ENCODE peak calls at places on chromosomes 1 and 21, in four cellular contexts. O, S, K and W are unnamed samples.

GRCh38 chr1:212587304-212588136 is 21.0 kb upstream of the ATF3 start:
- DNase-seq in O (no peak), S (no peak), K (no peak), W (no peak)

GRCh38 chr21:42570841-42571387 is 57.3 kb downstream of the SLC37A1 start:
- DNase-seq in O (no peak), S (peak; percentile 75), K (no peak), W (no peak)

GRCh38 chr1:207754942-207755689 is 3.3 kb downstream of the CD46 start:
- DNase-seq in O (no peak), S (no peak), K (no peak), W (no peak)

GRCh38 chr1:54810144-54810942 is 9.2 kb upstream of the TTC22 start:
- DNase-seq in O (peak; percentile 75), S (peak; percentile 93), K (peak; percentile 42), W (peak; percentile 92)

GRCh38 chr1:31934706-31935629 is 3.2 kb downstream of the PTP4A2 start:
- DNase-seq in O (no peak), S (no peak), K (no peak), W (no peak)

GRCh38 chr1:171844381-171844780 is 3.1 kb downstream of the DNM3 start:
- DNase-seq in O (no peak), S (no peak), K (no peak), W (no peak)

GRCh38 chr21:46404306-46404705 is 54.4 kb upstream of the DIP2A start:
- DNase-seq in O (no peak), S (no peak), K (no peak), W (no peak)

GRCh38 chr1:92755541-92756351 is 29.2 kb downstream of the EVI5 start:
- DNase-seq in O (no peak), S (no peak), K (no peak), W (no peak)

GRCh38 chr1:223714849-223715709 is 2.7 kb downstream of the CAPN2 start:
- DNase-seq in O (no peak), S (no peak), K (no peak), W (no peak)

GRCh38 chr1:235328271-235329138 is at the start of gene GGPS1:
- DNase-seq in O (peak; percentile 38), S (peak; percentile 92), K (peak; percentile 100), W (peak; percentile 95)

GRCh38 chr21:31908106-31909031 is 35.5 kb downstream of the HUNK start:
- DNase-seq in O (peak; percentile 82), S (no peak), K (peak; percentile 74), W (no peak)

GRCh38 chr1:235902638-235903542 is 36.2 kb upstream of the LYST start:
- DNase-seq in O (no peak), S (no peak), K (no peak), W (no peak)

GRCh38 chr1:226629896-226630550 is 81.5 kb downstream of the STUM start:
- DNase-seq in O (no peak), S (no peak), K (no peak), W (no peak)

GRCh38 chr1:91173379-91173890 is 151.6 kb upstream of the ZNF644 start:
- DNase-seq in O (no peak), S (no peak), K (no peak), W (no peak)

GRCh38 chr1:18299441-18300338 is 181.0 kb upstream of the KLHDC7A start:
- DNase-seq in O (no peak), S (peak; percentile 73), K (peak; percentile 13), W (peak; percentile 62)

GRCh38 chr1:115183158-115183557 is 93.9 kb upstream of the TSPAN2 start:
- DNase-seq in O (no peak), S (no peak), K (no peak), W (peak; percentile 74)

GRCh38 chr1:235253219-235253640 is 74.7 kb downstream of the ARID4B start:
- DNase-seq in O (no peak), S (peak; percentile 50), K (peak; percentile 66), W (peak; percentile 25)

GRCh38 chr1:230822092-230822581 is 46.2 kb downstream of the C1orf198 start:
- DNase-seq in O (no peak), S (no peak), K (no peak), W (peak; percentile 11)

GRCh38 chr1:2479618-2480017 is 3.5 kb downstream of the PLCH2 start:
- DNase-seq in O (no peak), S (no peak), K (no peak), W (no peak)

GRCh38 chr1:45870500-45870899 is 67.1 kb downstream of the MAST2 start:
- DNase-seq in O (no peak), S (no peak), K (no peak), W (no peak)

GRCh38 chr1:236608930-236609726 is 4.8 kb upstream of the HEATR1 start:
- DNase-seq in O (peak; percentile 31), S (peak; percentile 66), K (peak; percentile 43), W (peak; percentile 75)

GRCh38 chr1:204408074-204408507 is 3.5 kb downstream of the PPP1R15B start:
- DNase-seq in O (no peak), S (peak; percentile 33), K (no peak), W (peak; percentile 41)

GRCh38 chr1:158248122-158248521 is 6.1 kb upstream of the CD1A start:
- DNase-seq in O (no peak), S (no peak), K (no peak), W (no peak)

GRCh38 chr21:42039911-42040351 is 29.8 kb upstream of the ZBTB21 start:
- DNase-seq in O (no peak), S (no peak), K (no peak), W (no peak)

GRCh38 chr1:162020145-162020544 is 3.5 kb downstream of the OLFML2B start:
- DNase-seq in O (no peak), S (no peak), K (no peak), W (no peak)

GRCh38 chr1:5980314-5981008 is 11.8 kb downstream of the NPHP4 start:
- DNase-seq in O (no peak), S (peak; percentile 84), K (no peak), W (peak; percentile 66)

GRCh38 chr1:25710583-25711347 is 89.2 kb upstream of the SELENON start:
- DNase-seq in O (no peak), S (no peak), K (peak; percentile 7), W (no peak)

GRCh38 chr1:81550753-81551152 is 250.0 kb upstream of the ADGRL2 start:
- DNase-seq in O (no peak), S (no peak), K (no peak), W (no peak)

GRCh38 chr1:152479792-152480595 is 30.6 kb upstream of the LCE5A start:
- DNase-seq in O (no peak), S (peak; percentile 43), K (peak; percentile 32), W (no peak)

GRCh38 chr1:113694910-113695309 is 64.4 kb downstream of the PHTF1 start:
- DNase-seq in O (no peak), S (no peak), K (no peak), W (no peak)

GRCh38 chr21:42992943-42993712 is 18.8 kb downstream of the PKNOX1 start:
- DNase-seq in O (no peak), S (no peak), K (no peak), W (no peak)

GRCh38 chr1:223423641-223424233 is 30.5 kb downstream of the CCDC185 start:
- DNase-seq in O (no peak), S (no peak), K (no peak), W (no peak)

GRCh38 chr1:53585565-53585964 is 126.4 kb downstream of the DMRTB1 start:
- DNase-seq in O (no peak), S (no peak), K (no peak), W (no peak)
- TF ChIP-seq JUND in O (no peak), S (no peak), K (no peak), W (no peak)

GRCh38 chr1:22930235-22930912 is 42.3 kb downstream of the LACTBL1 start:
- DNase-seq in O (peak; percentile 73), S (peak; percentile 89), K (peak; percentile 29), W (peak; percentile 95)
- TF ChIP-seq JUND in O (no peak), S (no peak), K (no peak), W (no peak)

DNA sequence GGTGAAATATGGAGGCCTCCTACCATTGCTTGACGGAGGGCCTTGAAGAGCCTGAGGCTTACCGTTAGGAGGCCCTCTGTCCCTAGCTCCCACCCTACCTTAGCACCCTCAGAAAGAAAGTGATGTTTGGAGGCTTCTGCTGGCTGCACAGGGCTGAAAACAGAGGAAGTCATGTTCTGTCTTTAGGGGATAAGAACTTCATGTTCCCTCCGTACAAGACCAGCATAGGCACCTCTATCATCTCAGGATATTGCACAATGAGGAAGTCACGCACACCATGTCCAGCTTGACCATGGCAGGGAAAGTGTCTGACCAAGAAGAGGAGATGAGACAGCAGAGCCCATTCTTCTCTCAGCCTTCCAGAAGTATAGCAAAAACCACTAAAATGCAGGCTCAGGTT is 13.8 kb downstream of the ADORA3 start:
- DNase-seq in O (no peak), S (no peak), K (no peak), W (no peak)
- TF ChIP-seq JUND in O (no peak), S (no peak), K (no peak), W (no peak)

GRCh38 chr1:169921080-169921479 is 27.4 kb upstream of the SCYL3 start:
- DNase-seq in O (no peak), S (no peak), K (no peak), W (no peak)

GRCh38 chr1:169914534-169914933 is 20.8 kb upstream of the SCYL3 start:
- DNase-seq in O (no peak), S (no peak), K (no peak), W (no peak)

GRCh38 chr1:169909499-169909898 is 15.8 kb upstream of the SCYL3 start:
- DNase-seq in O (no peak), S (no peak), K (no peak), W (no peak)

GRCh38 chr1:169918927-169919326 is 25.2 kb upstream of the SCYL3 start:
- DNase-seq in O (no peak), S (no peak), K (no peak), W (no peak)

DNA sequence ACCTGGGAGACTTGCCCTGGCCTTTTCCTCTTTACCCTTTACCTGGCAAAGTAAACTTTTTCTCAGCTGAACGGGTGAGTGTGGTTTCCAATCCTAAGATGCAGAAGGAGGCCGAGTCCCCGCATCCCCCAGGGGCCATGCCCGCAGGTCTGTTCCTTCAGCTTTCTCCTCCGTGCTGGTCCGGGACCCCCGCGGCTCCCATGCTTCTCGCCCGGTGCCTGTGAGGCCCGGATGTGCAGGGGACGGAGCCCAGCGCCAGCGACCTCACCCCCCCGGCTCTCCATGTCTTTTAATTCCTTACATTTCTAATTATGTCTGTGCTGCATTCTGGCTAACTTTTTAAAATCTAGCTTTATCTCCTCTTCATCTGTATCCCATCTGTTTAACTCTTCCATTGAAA is 21.5 kb upstream of the SCYL3 start:
- DNase-seq in O (no peak), S (no peak), K (no peak), W (no peak)
- TF ChIP-seq JUND in O (no peak), S (no peak), K (no peak), W (no peak)